ENCODE peak calls at places on chromosomes 2 and 18, in nine cellular contexts. M, Y, K, G, Z, F, C, A and H are unnamed samples.

GRCh38 chr2:112187805-112188596 is 49.8 kb downstream of the FBLN7 start:
- DNase-seq in M (no peak), Y (no peak), K (peak), G (peak), Z (no peak), F (peak), C (no peak), A (peak), H (peak)

GRCh38 chr2:78977661-78978145 is 47.8 kb upstream of the REG3G start:
- DNase-seq in M (no peak), Y (no peak), K (no peak), G (no peak), Z (no peak), F (no peak), C (no peak), A (no peak), H (no peak)

GRCh38 chr2:85792783-85793441 is 39.1 kb downstream of the ATOH8 start:
- DNase-seq in M (no peak), Y (no peak), K (no peak), G (no peak), Z (no peak), F (no peak), C (no peak), A (peak), H (no peak)

GRCh38 chr2:150856596-150857281 is 369.3 kb upstream of the RND3 start:
- DNase-seq in M (no peak), Y (no peak), K (no peak), G (no peak), Z (no peak), F (no peak), C (no peak), A (no peak), H (no peak)

GRCh38 chr18:29361843-29362242 is 1184.9 kb upstream of the CDH2 start:
- DNase-seq in M (peak), Y (no peak), K (no peak), G (no peak), Z (no peak), F (no peak), C (no peak), A (no peak), H (no peak)

GRCh38 chr18:55737781-55738468 is 149.9 kb upstream of the TCF4 start:
- DNase-seq in M (no peak), Y (no peak), K (no peak), G (no peak), Z (no peak), F (no peak), C (no peak), A (no peak), H (no peak)

GRCh38 chr2:68978098-68978497 is 3.7 kb downstream of the GKN1 start:
- DNase-seq in M (no peak), Y (no peak), K (no peak), G (no peak), Z (no peak), F (no peak), C (no peak), A (no peak), H (no peak)

GRCh38 chr2:38443021-38443541 is 66.0 kb upstream of the ATL2 start:
- DNase-seq in M (peak), Y (peak), K (no peak), G (no peak), Z (no peak), F (no peak), C (no peak), A (peak), H (no peak)

GRCh38 chr2:200577000-200577399 is 8.8 kb upstream of the AOX1 start:
- DNase-seq in M (no peak), Y (no peak), K (no peak), G (no peak), Z (no peak), F (no peak), C (no peak), A (no peak), H (no peak)

GRCh38 chr2:12727085-12727484 is 10.3 kb downstream of the TRIB2 start:
- DNase-seq in M (no peak), Y (no peak), K (no peak), G (no peak), Z (no peak), F (no peak), C (no peak), A (no peak), H (no peak)

GRCh38 chr18:67515987-67516431 is 511 bp downstream of the DSEL start:
- DNase-seq in M (peak), Y (peak), K (peak), G (peak), Z (peak), F (peak), C (peak), A (peak), H (peak)